ENCODE peak calls at places on chromosomes 4 and X, in five cellular contexts. M, O, B, V and R are unnamed samples.

GRCh38 chrX:7372843-7373525 is 225.0 kb upstream of the PUDP start:
- DNase-seq in M (no peak), O (peak; percentile 67), B (no peak), V (no peak), R (no peak)

GRCh38 chrX:154472685-154473632 is 6.1 kb downstream of the LAGE3 start:
- DNase-seq in M (no peak), O (no peak), B (no peak), V (no peak), R (no peak)

GRCh38 chr4:175419120-175419774 is 392.8 kb downstream of the GPM6A start:
- DNase-seq in M (no peak), O (peak; percentile 96), B (no peak), V (no peak), R (no peak)

GRCh38 chr4:186002853-186003252 is 66.1 kb upstream of the TLR3 start:
- DNase-seq in M (no peak), O (no peak), B (no peak), V (no peak), R (no peak)

GRCh38 chrX:9864011-9864410 is 77.8 kb downstream of the SHROOM2 start:
- DNase-seq in M (no peak), O (no peak), B (no peak), V (no peak), R (no peak)

GRCh38 chr4:139050436-139050835 is 34.9 kb downstream of the NOCT start:
- DNase-seq in M (no peak), O (peak; percentile 57), B (no peak), V (no peak), R (no peak)

GRCh38 chr4:177155454-177155853 is 154.2 kb upstream of the NEIL3 start:
- DNase-seq in M (no peak), O (no peak), B (no peak), V (no peak), R (no peak)

GRCh38 chr4:6031831-6032230 is 13.6 kb upstream of the C4orf50 start:
- DNase-seq in M (no peak), O (no peak), B (no peak), V (no peak), R (peak; percentile 54)

GRCh38 chrX:110318664-110318968 is 731 bp upstream of the AMMECR1 start:
- DNase-seq in M (no peak), O (no peak), B (peak; percentile 27), V (no peak), R (no peak)

GRCh38 chr4:109113511-109113910 is 188.9 kb downstream of the COL25A1 start:
- DNase-seq in M (no peak), O (peak; percentile 10), B (no peak), V (no peak), R (no peak)

GRCh38 chr4:188006285-188006848 is 10.8 kb downstream of the ZFP42 start:
- DNase-seq in M (no peak), O (no peak), B (no peak), V (no peak), R (no peak)

GRCh38 chrX:68185161-68185560 is 248.1 kb downstream of the OPHN1 start:
- DNase-seq in M (no peak), O (no peak), B (no peak), V (no peak), R (no peak)

GRCh38 chr4:8195841-8196460 is 3.1 kb upstream of the SH3TC1 start:
- DNase-seq in M (peak; percentile 74), O (no peak), B (peak; percentile 60), V (no peak), R (no peak)

GRCh38 chr4:128455076-128455345 is 167.4 kb upstream of the PGRMC2 start:
- DNase-seq in M (no peak), O (no peak), B (no peak), V (no peak), R (peak; percentile 42)

GRCh38 chrX:129772796-129773431 is 6.8 kb upstream of the SASH3 start:
- DNase-seq in M (peak; percentile 37), O (no peak), B (peak; percentile 49), V (no peak), R (peak; percentile 8)

GRCh38 chrX:39895228-39896110 is 202.3 kb downstream of the BCOR start:
- DNase-seq in M (peak; percentile 34), O (no peak), B (peak; percentile 31), V (no peak), R (peak; percentile 70)

GRCh38 chr4:186725422-186726149 is 1.9 kb upstream of the FAT1 start:
- DNase-seq in M (peak; percentile 48), O (peak; percentile 88), B (peak; percentile 81), V (peak; percentile 75), R (peak; percentile 83)

GRCh38 chrX:34521563-34521962 is 135.5 kb downstream of the TMEM47 start:
- DNase-seq in M (no peak), O (peak; percentile 2), B (no peak), V (no peak), R (no peak)

GRCh38 chr4:161419822-161420221 is 744.0 kb downstream of the FSTL5 start:
- DNase-seq in M (no peak), O (no peak), B (no peak), V (no peak), R (no peak)

GRCh38 chr4:6852582-6852981 is 57.0 kb upstream of the TBC1D14 start:
- DNase-seq in M (no peak), O (no peak), B (no peak), V (no peak), R (no peak)

GRCh38 chrX:82141942-82142341 is 940.0 kb downstream of the SH3BGRL start:
- DNase-seq in M (no peak), O (no peak), B (no peak), V (no peak), R (no peak)

GRCh38 chr4:124846306-124846705 is 133.8 kb upstream of the ANKRD50 start:
- DNase-seq in M (no peak), O (no peak), B (no peak), V (no peak), R (no peak)

GRCh38 chr4:77113069-77113468 is 37.3 kb upstream of the CCNI start:
- DNase-seq in M (no peak), O (no peak), B (no peak), V (no peak), R (no peak)

GRCh38 chr4:1666391-1666790 is 17.7 kb downstream of the FAM53A start:
- DNase-seq in M (no peak), O (no peak), B (peak; percentile 42), V (no peak), R (no peak)

GRCh38 chr4:39978904-39979303 is 1.2 kb upstream of the PDS5A start:
- DNase-seq in M (no peak), O (no peak), B (no peak), V (no peak), R (no peak)

GRCh38 chrX:46325312-46325877 is 219.8 kb downstream of the ZNF674 start:
- DNase-seq in M (peak; percentile 43), O (peak; percentile 52), B (no peak), V (no peak), R (peak; percentile 77)

GRCh38 chr4:189265515-189265914 is 675.2 kb upstream of the FRG1 start:
- DNase-seq in M (no peak), O (no peak), B (no peak), V (no peak), R (no peak)

GRCh38 chr4:169131556-169132208 is 121.6 kb upstream of the CBR4 start:
- DNase-seq in M (no peak), O (no peak), B (no peak), V (no peak), R (peak; percentile 68)

GRCh38 chr4:109675181-109675580 is 28.1 kb downstream of the CASP6 start:
- DNase-seq in M (no peak), O (no peak), B (no peak), V (no peak), R (no peak)

DNA sequence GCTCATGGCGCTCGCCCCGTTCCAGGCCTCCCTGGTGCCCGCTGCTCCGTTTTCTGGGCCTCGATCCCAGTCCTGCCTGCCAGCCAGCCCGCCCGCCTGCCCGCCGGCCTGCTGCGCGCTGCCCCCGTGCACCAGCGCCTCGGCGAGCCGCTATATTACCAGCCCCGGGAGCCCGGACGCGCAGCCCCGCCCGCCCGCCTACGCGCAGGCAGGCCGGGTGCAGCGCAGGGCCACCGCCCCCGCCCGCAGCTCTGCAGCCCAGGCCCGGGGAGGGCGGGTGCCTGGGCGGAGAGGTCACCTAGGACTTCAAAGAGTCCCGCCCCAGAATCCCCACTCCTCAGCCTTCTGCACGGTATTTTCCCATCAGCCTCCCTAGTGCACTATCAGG is at the start of gene MAOB:
- DNase-seq in M (peak; percentile 55), O (no peak), B (peak; percentile 37), V (no peak), R (peak; percentile 35)
- TF ChIP-seq POLR2A in M (no peak), O (no peak), B (no peak), V (no peak), R (no peak)

GRCh38 chrX:124042042-124042441 is 80.5 kb downstream of the STAG2 start:
- DNase-seq in M (no peak), O (peak; percentile 1), B (no peak), V (no peak), R (no peak)
- H3K36me3 ChIP-seq in M (no peaks in the 10 kb centered on the region), O (peaks cover 2% of the 10 kb centered on the region), B (peaks cover 27% of the 10 kb centered on the region), V (no peaks in the 10 kb centered on the region), R (no peaks in the 10 kb centered on the region)

DNA sequence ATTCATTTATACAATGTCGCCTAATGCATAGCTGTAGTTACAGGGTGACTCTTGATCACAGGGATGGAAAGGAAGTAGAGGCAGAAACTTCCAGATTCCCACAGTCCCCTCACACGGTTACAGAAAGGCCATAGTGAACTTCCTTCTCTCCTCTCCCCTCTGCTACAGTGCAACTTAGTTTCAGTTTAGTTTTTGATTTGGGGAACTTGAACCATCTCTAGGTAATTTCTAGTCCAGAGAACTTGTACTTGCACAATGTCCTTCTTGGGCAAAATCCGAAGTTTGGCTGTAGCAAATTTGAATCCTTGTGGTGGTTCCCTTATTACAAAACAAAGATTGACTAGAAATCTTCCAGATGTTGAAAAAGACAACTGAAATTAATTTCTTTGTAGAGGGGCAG is 1.2 kb upstream of the BLTP1 start:
- DNase-seq in M (no peak), O (no peak), B (no peak), V (no peak), R (no peak)
- H3K27ac ChIP-seq in M (no peak overlapping the region), O (no peak overlapping the region), B (peak overlapping the region; percentile 97), V (peak overlapping the region; percentile 96), R (no peak overlapping the region)

GRCh38 chrX:41332988-41333743 is 796 bp upstream of the DDX3X start:
- DNase-seq in M (peak; percentile 94), O (peak; percentile 84), B (peak; percentile 88), V (peak; percentile 79), R (peak; percentile 85)

GRCh38 chrX:41332005-41332404 is 2.0 kb upstream of the DDX3X start:
- DNase-seq in M (no peak), O (no peak), B (no peak), V (no peak), R (no peak)

GRCh38 chrX:41333994-41334865 is at the start of gene DDX3X:
- DNase-seq in M (peak; percentile 92), O (peak; percentile 91), B (peak; percentile 92), V (peak; percentile 82), R (peak; percentile 81)

GRCh38 chrX:41333744-41333993 is 293 bp upstream of the DDX3X start:
- DNase-seq in M (peak; percentile 83), O (peak; percentile 90), B (no peak), V (no peak), R (peak; percentile 66)

DNA sequence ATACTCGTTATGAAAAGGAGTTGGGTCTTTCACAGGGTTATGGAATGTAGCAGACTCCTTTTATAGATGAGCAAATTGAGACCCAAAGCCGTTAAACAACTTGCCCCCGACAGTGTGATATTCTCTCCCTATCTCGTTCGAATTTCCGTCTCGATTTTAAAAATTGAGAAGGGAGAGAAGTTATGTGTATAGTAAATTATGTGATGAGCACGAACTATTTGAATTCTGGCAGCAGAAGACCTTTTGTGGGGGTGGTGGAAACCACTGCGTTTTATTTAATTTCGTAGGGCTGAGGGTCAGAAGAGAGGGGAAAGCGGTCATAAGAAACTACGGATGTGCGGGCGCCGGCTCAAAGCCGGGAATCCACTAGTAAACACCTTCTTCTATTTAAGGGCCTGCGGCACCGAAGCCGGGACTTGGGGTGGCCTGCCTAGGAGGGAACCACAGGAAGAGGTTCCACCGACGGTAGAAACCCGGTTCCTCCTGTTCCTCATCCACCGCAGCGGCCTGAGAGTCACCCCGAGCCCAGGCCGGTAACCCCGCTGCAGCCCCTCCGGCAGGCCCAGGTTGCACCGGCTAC is 1.5 kb upstream of the DDX3X start:
- DNase-seq in M (peak; percentile 39), O (peak; percentile 44), B (peak; percentile 53), V (peak; percentile 52), R (peak; percentile 27)
- TF ChIP-seq POLR2A in M (no peak), O (no peak), B (no peak), V (no peak), R (no peak)